ENCODE peak calls at places on chromosome 14, in six cellular contexts. E is A549, R is fibroblast of mammary gland, L is psoas muscle, S is A673, G is pancreas. H is an unnamed sample.

GRCh38 chr14:51205486-51205885 is 34.6 kb upstream of the TMX1 start:
- DNase-seq in E (no peak), R (peak; percentile 47), L (no peak), S (no peak), G (no peak), H (no peak)

GRCh38 chr14:94447986-94448808 is 4.4 kb downstream of the SERPINA11 start:
- DNase-seq in E (no peak), R (no peak), L (no peak), S (no peak), G (peak; percentile 16), H (no peak)

GRCh38 chr14:61190341-61190740 is 90.8 kb downstream of the TMEM30B start:
- DNase-seq in E (no peak), R (no peak), L (no peak), S (no peak), G (no peak), H (no peak)

GRCh38 chr14:93079865-93080403 is 35.8 kb downstream of the ITPK1 start:
- DNase-seq in E (no peak), R (no peak), L (no peak), S (no peak), G (no peak), H (no peak)

GRCh38 chr14:75223664-75224154 is 47.3 kb upstream of the TMED10 start:
- DNase-seq in E (no peak), R (no peak), L (no peak), S (no peak), G (no peak), H (no peak)

GRCh38 chr14:50451854-50452253 is 55.2 kb upstream of the CDKL1 start:
- DNase-seq in E (no peak), R (no peak), L (no peak), S (no peak), G (no peak), H (no peak)

GRCh38 chr14:50677527-50678063 is 9.5 kb upstream of the SAV1 start:
- DNase-seq in E (peak; percentile 14), R (peak; percentile 53), L (no peak), S (no peak), G (no peak), H (no peak)

GRCh38 chr14:23539209-23539866 is 12.2 kb downstream of the ZFHX2 start:
- DNase-seq in E (peak; percentile 45), R (peak; percentile 49), L (no peak), S (peak; percentile 59), G (no peak), H (no peak)

GRCh38 chr14:102717211-102717610 is 60.0 kb upstream of the TRAF3 start:
- DNase-seq in E (no peak), R (no peak), L (no peak), S (no peak), G (no peak), H (no peak)

GRCh38 chr14:68757618-68758081 is 35.2 kb downstream of the ZFP36L1 start:
- DNase-seq in E (no peak), R (peak; percentile 47), L (peak; percentile 74), S (no peak), G (no peak), H (no peak)

GRCh38 chr14:105857223-105857815 is 330.9 kb downstream of the TMEM121 start:
- DNase-seq in E (no peak), R (no peak), L (peak; percentile 51), S (no peak), G (no peak), H (no peak)

GRCh38 chr14:72690324-72690723 is 203.6 kb downstream of the DPF3 start:
- DNase-seq in E (no peak), R (no peak), L (no peak), S (no peak), G (no peak), H (no peak)

GRCh38 chr14:39419272-39419671 is 13.0 kb downstream of the FBXO33 start:
- DNase-seq in E (peak; percentile 6), R (peak; percentile 49), L (no peak), S (peak; percentile 17), G (no peak), H (no peak)

GRCh38 chr14:103522028-103522581 is 525 bp downstream of the CKB start:
- DNase-seq in E (no peak), R (no peak), L (peak; percentile 60), S (no peak), G (peak; percentile 52), H (no peak)

GRCh38 chr14:65329481-65329880 is 83.0 kb upstream of the FUT8 start:
- DNase-seq in E (no peak), R (no peak), L (no peak), S (no peak), G (no peak), H (no peak)

GRCh38 chr14:74577247-74577947 is 34.6 kb downstream of the LTBP2 start:
- DNase-seq in E (no peak), R (peak; percentile 74), L (peak; percentile 71), S (no peak), G (no peak), H (no peak)

GRCh38 chr14:93017898-93018297 is 94.9 kb downstream of the CHGA start:
- DNase-seq in E (no peak), R (no peak), L (no peak), S (no peak), G (no peak), H (no peak)

GRCh38 chr14:56241441-56241840 is 123.2 kb downstream of the PELI2 start:
- DNase-seq in E (no peak), R (no peak), L (no peak), S (no peak), G (no peak), H (no peak)

GRCh38 chr14:89221109-89221508 is 195.9 kb downstream of the FOXN3 start:
- DNase-seq in E (peak; percentile 5), R (peak; percentile 60), L (no peak), S (peak; percentile 9), G (no peak), H (no peak)

GRCh38 chr14:99972748-99973466 is 92.3 kb upstream of the EVL start:
- DNase-seq in E (no peak), R (peak; percentile 27), L (no peak), S (peak; percentile 14), G (no peak), H (no peak)

GRCh38 chr14:104094709-104095425 is 9.4 kb downstream of the ASPG start:
- DNase-seq in E (peak; percentile 63), R (peak; percentile 28), L (peak; percentile 69), S (peak; percentile 79), G (peak; percentile 80), H (no peak)

GRCh38 chr14:53022593-53022992 is 71.7 kb upstream of the FERMT2 start:
- DNase-seq in E (no peak), R (no peak), L (no peak), S (no peak), G (no peak), H (no peak)

GRCh38 chr14:70254476-70254961 is 65.8 kb upstream of the SLC8A3 start:
- DNase-seq in E (peak; percentile 56), R (peak; percentile 8), L (peak; percentile 78), S (peak; percentile 29), G (peak; percentile 84), H (no peak)

DNA sequence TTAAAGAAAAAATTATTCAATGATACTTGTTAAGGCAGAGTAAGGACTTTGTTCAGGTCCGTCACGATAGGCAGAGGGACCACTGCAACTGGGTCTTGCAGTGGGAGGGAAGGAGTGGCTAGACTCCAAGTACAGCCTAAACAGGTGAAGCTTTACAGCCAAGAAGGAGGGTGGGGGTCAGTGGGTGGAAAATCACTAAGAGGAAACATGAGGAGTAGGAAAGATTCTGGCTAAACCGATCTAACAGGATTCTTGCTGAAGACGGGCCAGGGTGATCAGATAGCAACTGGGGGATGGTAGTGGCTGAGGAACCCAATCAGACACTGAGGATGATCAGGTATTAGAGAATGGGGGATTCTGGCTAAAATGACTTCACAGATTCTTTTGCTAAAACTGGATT is 100.2 kb downstream of the TTC7B start:
- DNase-seq in E (no peak), R (no peak), L (no peak), S (no peak), G (no peak), H (no peak)
- H3K4me3 ChIP-seq in E (no peak overlapping the region), R (no peak overlapping the region), L (no peak overlapping the region), S (no peak overlapping the region), G (no peak overlapping the region), H (no peak overlapping the region)

GRCh38 chr14:20757963-20758362 is 10.2 kb upstream of the EDDM3B start:
- DNase-seq in E (no peak), R (no peak), L (no peak), S (peak; percentile 18), G (peak; percentile 45), H (no peak)
- TF ChIP-seq CTCF in E (peak; percentile 22), R (no peak), L (peak; percentile 22), S (peak; percentile 49), G (peak; percentile 10), H (no peak)

GRCh38 chr14:90905531-90905930 is 89.3 kb upstream of the TTC7B start:
- DNase-seq in E (no peak), R (no peak), L (no peak), S (no peak), G (no peak), H (no peak)

GRCh38 chr14:90907178-90907577 is 90.9 kb upstream of the TTC7B start:
- DNase-seq in E (no peak), R (no peak), L (no peak), S (no peak), G (no peak), H (no peak)

DNA sequence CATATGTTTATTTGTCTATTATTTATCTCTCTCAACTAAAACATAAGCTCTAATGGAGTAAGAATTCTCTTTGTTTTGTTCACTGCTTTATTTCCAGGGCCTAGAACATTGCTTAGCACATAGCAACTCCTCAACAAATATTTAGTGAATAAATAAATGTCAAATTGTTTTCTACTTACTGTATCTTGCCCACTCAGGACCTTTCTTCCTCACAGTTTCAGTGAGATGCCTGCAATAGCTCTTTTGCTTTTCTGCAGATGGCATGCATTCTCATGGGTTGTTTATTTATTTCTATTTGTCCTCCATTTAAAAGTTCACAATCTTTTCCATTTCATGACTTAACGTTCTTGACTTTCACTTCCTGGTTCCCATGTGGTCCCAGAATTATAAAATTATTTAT is 94.9 kb upstream of the TTC7B start:
- DNase-seq in E (peak; percentile 1), R (no peak), L (no peak), S (no peak), G (no peak), H (no peak)
- H3K4me3 ChIP-seq in E (no peak overlapping the region), R (no peak overlapping the region), L (no peak overlapping the region), S (no peak overlapping the region), G (no peak overlapping the region), H (no peak overlapping the region)

GRCh38 chr14:101395779-101396178 is 165.5 kb upstream of the DIO3 start:
- DNase-seq in E (no peak), R (no peak), L (no peak), S (no peak), G (no peak), H (no peak)

GRCh38 chr14:101399737-101400517 is 161.4 kb upstream of the DIO3 start:
- DNase-seq in E (no peak), R (no peak), L (no peak), S (no peak), G (peak; percentile 91), H (no peak)

GRCh38 chr14:101394374-101394773 is 166.9 kb upstream of the DIO3 start:
- DNase-seq in E (no peak), R (no peak), L (no peak), S (no peak), G (no peak), H (no peak)

GRCh38 chr14:101398011-101398410 is 163.3 kb upstream of the DIO3 start:
- DNase-seq in E (no peak), R (no peak), L (no peak), S (no peak), G (no peak), H (no peak)

DNA sequence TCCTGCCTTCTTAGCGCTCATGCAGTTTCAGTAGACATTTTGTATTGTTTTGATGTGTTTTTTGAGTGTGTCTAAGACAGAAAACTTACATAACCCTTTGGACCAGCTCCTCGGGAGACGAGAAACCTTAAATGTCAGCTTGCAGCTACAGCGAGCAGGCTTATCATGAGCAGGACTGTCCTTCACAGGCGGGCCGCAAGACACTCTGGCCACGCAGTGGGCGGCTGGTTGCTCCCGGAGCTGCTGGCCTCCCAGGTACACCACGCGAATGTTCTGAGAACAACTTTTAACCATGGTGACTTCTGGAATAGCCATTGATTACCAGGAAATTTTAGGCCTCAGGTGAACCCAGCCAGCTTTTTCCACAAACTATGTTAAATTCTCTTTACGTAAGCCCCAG is 164.1 kb upstream of the DIO3 start:
- DNase-seq in E (no peak), R (no peak), L (no peak), S (no peak), G (no peak), H (no peak)
- TF ChIP-seq CTCF in E (no peak), R (no peak), L (no peak), S (no peak), G (no peak), H (no peak)

H was measured in AG04449.